ENCODE peak calls at places on chromosomes 7 and 10, in nine cellular contexts. O, L, M, S, Z, J, K, C and R are unnamed samples.

GRCh38 chr10:23438547-23439451 is at the start of gene OTUD1:
- DNase-seq in J (peak; percentile 91), Z (peak; percentile 98), K (peak; percentile 94), O (peak; percentile 84), M (peak; percentile 91), S (peak; percentile 92), C (peak; percentile 67), L (peak; percentile 97), R (peak; percentile 92)

GRCh38 chr10:125661942-125662515 is 20.9 kb downstream of the TEX36 start:
- DNase-seq in K (no peak), L (no peak), Z (peak; percentile 50), M (peak; percentile 61), S (peak; percentile 94), O (no peak), C (peak; percentile 97), J (peak; percentile 55), R (no peak)

GRCh38 chr7:30032310-30033125 is 4.3 kb downstream of the PLEKHA8 start:
- DNase-seq in L (no peak), S (peak; percentile 68), M (no peak), K (no peak), Z (no peak), J (peak; percentile 82), O (no peak), C (no peak), R (no peak)

GRCh38 chr7:17103170-17103569 is 195.3 kb upstream of the AHR start:
- DNase-seq in J (no peak), C (no peak), O (peak; percentile 40), M (no peak), Z (no peak), L (no peak), K (no peak), S (no peak), R (no peak)

GRCh38 chr10:76991571-76991970 is 646.0 kb downstream of the KCNMA1 start:
- DNase-seq in M (no peak), K (no peak), O (no peak), L (no peak), J (no peak), C (no peak), S (peak; percentile 78), Z (no peak), R (no peak)

GRCh38 chr10:130396044-130396443 is 259.9 kb downstream of the GLRX3 start:
- DNase-seq in C (no peak), S (no peak), O (no peak), M (no peak), J (no peak), K (no peak), Z (no peak), L (no peak), R (no peak)

GRCh38 chr10:46224414-46224682 is 62.4 kb upstream of the ANTXRL start:
- DNase-seq in C (no peak), O (no peak), S (no peak), L (no peak), Z (no peak), J (no peak), K (no peak), M (no peak), R (no peak)

GRCh38 chr10:99346247-99346646 is 17.1 kb downstream of the CNNM1 start:
- DNase-seq in J (peak; percentile 76), L (no peak), K (no peak), C (no peak), Z (no peak), S (peak; percentile 24), O (no peak), M (peak; percentile 53), R (no peak)

GRCh38 chr7:67705850-67706249 is 709.2 kb downstream of the TYW1 start:
- DNase-seq in C (no peak), S (no peak), L (no peak), Z (no peak), K (no peak), J (no peak), O (no peak), M (no peak), R (no peak)

GRCh38 chr10:69246036-69246435 is 25.9 kb downstream of the HKDC1 start:
- DNase-seq in L (no peak), O (no peak), Z (no peak), J (no peak), M (no peak), K (no peak), C (no peak), S (no peak), R (no peak)

GRCh38 chr7:29102554-29103151 is 43.7 kb downstream of the CPVL start:
- DNase-seq in Z (peak; percentile 74), S (peak; percentile 81), M (peak; percentile 49), C (peak; percentile 33), O (peak; percentile 63), L (peak; percentile 69), K (no peak), J (peak; percentile 47), R (peak; percentile 80)

GRCh38 chr7:5997210-5997808 is 11.5 kb downstream of the PMS2 start:
- DNase-seq in L (peak; percentile 20), O (peak; percentile 32), J (peak; percentile 69), K (peak; percentile 63), C (no peak), M (peak; percentile 73), Z (peak; percentile 76), S (peak; percentile 82), R (peak; percentile 71)

GRCh38 chr7:2417981-2418481 is 14.6 kb downstream of the CHST12 start:
- DNase-seq in K (no peak), J (peak; percentile 36), O (no peak), Z (no peak), M (no peak), L (peak; percentile 35), C (no peak), S (peak; percentile 65), R (no peak)

GRCh38 chr10:11772575-11773288 is 30.6 kb downstream of the ECHDC3 start:
- DNase-seq in M (no peak), J (peak; percentile 12), O (no peak), L (no peak), Z (no peak), S (no peak), C (no peak), K (no peak), R (no peak)

GRCh38 chr7:151086802-151087246 is 549 bp downstream of the AGAP3 start:
- DNase-seq in Z (peak; percentile 55), J (no peak), S (no peak), C (no peak), L (no peak), K (peak; percentile 26), M (no peak), O (no peak), R (no peak)
- H3K4me3 ChIP-seq in Z (peak overlapping the region; percentile 95), J (peak overlapping the region; percentile 86), S (peak overlapping the region; percentile 83), C (peak overlapping the region; percentile 90), L (peak overlapping the region; percentile 90), K (peak overlapping the region; percentile 19), M (peak overlapping the region; percentile 86), O (peak overlapping the region; percentile 78), R (peak overlapping the region; percentile 85)

GRCh38 chr7:36366005-36366583 is 23.6 kb upstream of the ANLN start:
- DNase-seq in C (no peak), J (no peak), O (no peak), K (no peak), S (no peak), Z (no peak), M (no peak), L (no peak), R (no peak)
- H3K4me3 ChIP-seq in C (peak overlapping the region; percentile 60), J (no peak overlapping the region), O (peak overlapping the region; percentile 83), K (peak overlapping the region; percentile 56), S (peak overlapping the region; percentile 86), Z (peak overlapping the region; percentile 78), M (peak overlapping the region; percentile 92), L (peak overlapping the region; percentile 88), R (peak overlapping the region; percentile 60)

GRCh38 chr7:23529262-23529859 is 2.4 kb downstream of the TRA2A start:
- DNase-seq in M (no peak), O (no peak), L (no peak), C (no peak), S (no peak), J (no peak), K (no peak), Z (no peak), R (no peak)

GRCh38 chr7:23524473-23524872 is 7.3 kb downstream of the TRA2A start:
- DNase-seq in O (no peak), J (no peak), S (no peak), K (no peak), L (no peak), Z (no peak), M (no peak), C (no peak), R (no peak)

GRCh38 chr7:23520582-23520981 is 11.2 kb downstream of the TRA2A start:
- DNase-seq in J (no peak), K (no peak), M (peak; percentile 29), O (peak; percentile 23), C (no peak), S (no peak), L (no peak), Z (no peak), R (peak; percentile 31)

DNA sequence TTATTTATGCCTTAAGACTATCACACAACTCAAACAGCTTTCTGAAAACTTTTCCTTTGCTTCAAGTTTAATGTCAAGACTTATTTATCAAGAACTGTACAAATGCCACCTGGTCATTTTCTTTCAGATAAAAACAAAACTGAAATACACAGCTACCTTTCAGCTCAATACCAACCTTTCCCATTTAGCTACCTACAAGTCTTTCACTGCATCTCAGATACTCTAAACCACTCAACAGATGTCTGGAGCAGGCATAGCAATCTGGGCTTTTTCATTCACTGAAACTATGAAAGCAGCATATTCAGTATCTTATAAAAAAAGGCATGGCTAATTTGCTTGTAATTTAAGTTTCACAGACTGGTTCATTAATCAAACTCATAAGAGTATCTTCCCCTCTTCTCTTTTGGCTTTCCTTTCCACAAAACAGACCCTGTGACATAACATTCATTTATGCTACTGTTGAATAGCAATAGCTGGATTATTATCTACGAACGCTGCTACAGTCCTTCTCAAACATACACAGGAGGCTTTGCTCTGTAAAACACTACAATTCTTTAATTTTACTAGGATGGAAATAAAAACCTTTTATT is 8.2 kb downstream of the TRA2A start:
- DNase-seq in M (no peak), C (no peak), O (no peak), L (no peak), K (no peak), Z (no peak), J (no peak), S (no peak), R (no peak)
- H3K4me3 ChIP-seq in M (no peak overlapping the region), C (no peak overlapping the region), O (no peak overlapping the region), L (no peak overlapping the region), K (peak overlapping the region; percentile 38), Z (no peak overlapping the region), J (no peak overlapping the region), S (no peak overlapping the region), R (no peak overlapping the region)

GRCh38 chr10:73998623-73999622 is 1.0 kb downstream of the VCL start:
- DNase-seq in L (peak; percentile 47), C (peak; percentile 34), S (peak; percentile 89), K (no peak), O (peak; percentile 23), Z (peak; percentile 88), J (peak; percentile 86), M (peak; percentile 74), R (peak; percentile 61)

GRCh38 chr10:73997806-73998622 is at the start of gene VCL:
- DNase-seq in O (peak; percentile 94), Z (peak; percentile 99), M (peak; percentile 98), S (peak; percentile 97), K (peak; percentile 95), J (peak; percentile 97), C (peak; percentile 95), L (peak; percentile 99), R (peak; percentile 99)

GRCh38 chr10:73999703-74000102 is 1.8 kb downstream of the VCL start:
- DNase-seq in C (no peak), J (peak; percentile 59), L (no peak), S (peak; percentile 86), K (no peak), Z (peak; percentile 19), M (no peak), O (no peak), R (peak; percentile 55)

GRCh38 chr10:73997479-73997805 is 474 bp upstream of the VCL start:
- DNase-seq in O (no peak), Z (no peak), M (no peak), C (no peak), K (peak; percentile 90), S (no peak), J (no peak), L (no peak), R (no peak)

GRCh38 chr10:74000892-74001669 is 3.2 kb downstream of the VCL start:
- DNase-seq in C (no peak), M (no peak), Z (no peak), J (no peak), S (no peak), L (no peak), K (no peak), O (no peak), R (no peak)
- H3K4me3 ChIP-seq in C (no peak overlapping the region), M (peak overlapping the region; percentile 97), Z (no peak overlapping the region), J (peak overlapping the region; percentile 12), S (peak overlapping the region; percentile 44), L (peak overlapping the region; percentile 99), K (no peak overlapping the region), O (peak overlapping the region; percentile 13), R (peak overlapping the region; percentile 5)